ENCODE peak calls at places on chromosomes 12 and 14, in four cellular contexts. One of them, this sample, is unnamed.

GRCh38 chr14:55092326-55092725 is 36.7 kb upstream of the LGALS3 start:
- DNase-seq in upper lobe of left lung: no peak
- DNase-seq in brain microvascular endothelial cell: no peak
- DNase-seq in left ventricle myocardium inferior: no peak
- DNase-seq in this sample: no peak

GRCh38 chr12:116384629-116385485 is 107.4 kb upstream of the MED13L start:
- DNase-seq in upper lobe of left lung: peak; percentile 31
- DNase-seq in brain microvascular endothelial cell: peak; percentile 45
- DNase-seq in left ventricle myocardium inferior: no peak
- DNase-seq in this sample: no peak

GRCh38 chr12:29847246-29847645 is 63.5 kb upstream of the TMTC1 start:
- DNase-seq in upper lobe of left lung: no peak
- DNase-seq in brain microvascular endothelial cell: no peak
- DNase-seq in left ventricle myocardium inferior: no peak
- DNase-seq in this sample: no peak

GRCh38 chr14:103732868-103733626 is 17.4 kb downstream of the ZFYVE21 start:
- DNase-seq in upper lobe of left lung: no peak
- DNase-seq in brain microvascular endothelial cell: no peak
- DNase-seq in left ventricle myocardium inferior: no peak
- DNase-seq in this sample: no peak

GRCh38 chr14:77053046-77053841 is 24.7 kb upstream of the IRF2BPL start:
- DNase-seq in upper lobe of left lung: peak; percentile 85
- DNase-seq in brain microvascular endothelial cell: no peak
- DNase-seq in left ventricle myocardium inferior: peak; percentile 80
- DNase-seq in this sample: no peak

GRCh38 chr14:31206536-31207286 is 882 bp downstream of the HECTD1 start:
- DNase-seq in upper lobe of left lung: peak; percentile 51
- DNase-seq in brain microvascular endothelial cell: peak; percentile 1
- DNase-seq in left ventricle myocardium inferior: peak; percentile 33
- DNase-seq in this sample: no peak

GRCh38 chr14:22039938-22040780 is 366.5 kb upstream of the OR4E1 start:
- DNase-seq in upper lobe of left lung: no peak
- DNase-seq in brain microvascular endothelial cell: no peak
- DNase-seq in left ventricle myocardium inferior: no peak
- DNase-seq in this sample: no peak

GRCh38 chr12:96500686-96501085 is 11.3 kb downstream of the CFAP54 start:
- DNase-seq in upper lobe of left lung: no peak
- DNase-seq in brain microvascular endothelial cell: no peak
- DNase-seq in left ventricle myocardium inferior: no peak
- DNase-seq in this sample: no peak

GRCh38 chr14:28744126-28744525 is 22.5 kb upstream of the FOXG1 start:
- DNase-seq in upper lobe of left lung: no peak
- DNase-seq in brain microvascular endothelial cell: no peak
- DNase-seq in left ventricle myocardium inferior: no peak
- DNase-seq in this sample: no peak

GRCh38 chr14:87306770-87307169 is 686.2 kb downstream of the GALC start:
- DNase-seq in upper lobe of left lung: no peak
- DNase-seq in brain microvascular endothelial cell: no peak
- DNase-seq in left ventricle myocardium inferior: no peak
- DNase-seq in this sample: no peak

GRCh38 chr14:95316826-95317225 is 2.9 kb downstream of the CLMN start:
- DNase-seq in upper lobe of left lung: no peak
- DNase-seq in brain microvascular endothelial cell: no peak
- DNase-seq in left ventricle myocardium inferior: no peak
- DNase-seq in this sample: no peak

GRCh38 chr14:95318870-95319311 is 817 bp downstream of the CLMN start:
- DNase-seq in upper lobe of left lung: no peak
- DNase-seq in brain microvascular endothelial cell: no peak
- DNase-seq in left ventricle myocardium inferior: no peak
- DNase-seq in this sample: no peak

GRCh38 chr14:95318399-95318834 is 1.3 kb downstream of the CLMN start:
- DNase-seq in upper lobe of left lung: no peak
- DNase-seq in brain microvascular endothelial cell: no peak
- DNase-seq in left ventricle myocardium inferior: no peak
- DNase-seq in this sample: no peak

GRCh38 chr14:95319312-95320075 is at the start of gene CLMN:
- DNase-seq in upper lobe of left lung: peak; percentile 26
- DNase-seq in brain microvascular endothelial cell: no peak
- DNase-seq in left ventricle myocardium inferior: peak; percentile 44
- DNase-seq in this sample: no peak

DNA sequence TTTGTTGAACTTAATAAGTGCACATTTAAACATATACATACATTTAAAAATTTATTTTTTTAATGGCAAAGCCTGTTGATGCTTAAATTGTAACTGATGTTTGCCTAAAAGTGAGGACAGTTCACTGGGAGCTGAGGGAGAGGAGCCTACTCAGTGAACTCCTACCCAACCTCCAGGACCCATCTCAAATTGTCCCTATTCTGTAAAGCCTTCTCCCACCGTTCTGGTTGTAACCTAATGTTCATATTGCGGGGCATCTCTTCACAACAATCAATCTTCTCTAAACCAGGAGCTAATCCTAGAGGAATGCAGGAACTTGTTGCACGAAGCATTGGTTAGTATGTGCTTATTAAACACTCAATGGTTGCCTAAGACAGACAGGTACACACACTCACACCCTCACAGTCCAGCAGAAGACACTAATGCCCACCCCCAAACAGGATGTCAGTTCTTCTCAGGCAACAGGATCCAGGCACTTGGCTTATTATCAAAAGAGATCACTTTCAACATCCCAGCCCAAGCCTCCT is 1.8 kb downstream of the CLMN start:
- DNase-seq in upper lobe of left lung: no peak
- DNase-seq in brain microvascular endothelial cell: no peak
- DNase-seq in left ventricle myocardium inferior: no peak
- DNase-seq in this sample: no peak
- H3K4me3 ChIP-seq in upper lobe of left lung: peak overlapping the region; percentile 84
- H3K4me3 ChIP-seq in brain microvascular endothelial cell: no peak overlapping the region
- H3K4me3 ChIP-seq in left ventricle myocardium inferior: peak overlapping the region; percentile 96
- H3K4me3 ChIP-seq in this sample: no peak overlapping the region

GRCh38 chr12:92528586-92528985 is 174.2 kb upstream of the PLEKHG7 start:
- DNase-seq in upper lobe of left lung: no peak
- DNase-seq in brain microvascular endothelial cell: no peak
- DNase-seq in left ventricle myocardium inferior: no peak
- DNase-seq in this sample: no peak
- TF ChIP-seq CTCF in upper lobe of left lung: no peak
- TF ChIP-seq CTCF in brain microvascular endothelial cell: no peak
- TF ChIP-seq CTCF in left ventricle myocardium inferior: no peak
- TF ChIP-seq CTCF in this sample: no peak

DNA sequence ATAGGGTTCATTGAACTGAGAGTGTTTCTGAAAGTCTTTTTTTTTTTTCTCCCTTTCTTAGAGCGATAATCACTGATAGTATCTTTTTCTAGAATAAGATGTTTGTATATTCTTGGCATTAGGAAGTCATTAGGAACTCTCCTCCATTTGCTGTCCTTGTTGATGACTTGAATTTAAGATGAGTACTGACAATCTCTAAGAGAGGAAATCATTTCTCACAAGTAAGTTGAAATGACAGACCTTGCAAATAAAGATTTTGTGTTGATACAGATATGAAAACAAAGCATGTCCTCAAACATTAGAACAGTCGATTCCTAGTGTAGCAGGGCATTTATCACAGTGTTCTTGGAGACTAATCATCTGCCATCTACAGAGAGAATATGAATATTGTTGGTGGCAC is 458.4 kb upstream of the SYT1 start:
- DNase-seq in upper lobe of left lung: no peak
- DNase-seq in brain microvascular endothelial cell: no peak
- DNase-seq in left ventricle myocardium inferior: no peak
- DNase-seq in this sample: no peak
- H3K4me3 ChIP-seq in upper lobe of left lung: no peak overlapping the region
- H3K4me3 ChIP-seq in brain microvascular endothelial cell: no peak overlapping the region
- H3K4me3 ChIP-seq in left ventricle myocardium inferior: no peak overlapping the region
- H3K4me3 ChIP-seq in this sample: no peak overlapping the region

DNA sequence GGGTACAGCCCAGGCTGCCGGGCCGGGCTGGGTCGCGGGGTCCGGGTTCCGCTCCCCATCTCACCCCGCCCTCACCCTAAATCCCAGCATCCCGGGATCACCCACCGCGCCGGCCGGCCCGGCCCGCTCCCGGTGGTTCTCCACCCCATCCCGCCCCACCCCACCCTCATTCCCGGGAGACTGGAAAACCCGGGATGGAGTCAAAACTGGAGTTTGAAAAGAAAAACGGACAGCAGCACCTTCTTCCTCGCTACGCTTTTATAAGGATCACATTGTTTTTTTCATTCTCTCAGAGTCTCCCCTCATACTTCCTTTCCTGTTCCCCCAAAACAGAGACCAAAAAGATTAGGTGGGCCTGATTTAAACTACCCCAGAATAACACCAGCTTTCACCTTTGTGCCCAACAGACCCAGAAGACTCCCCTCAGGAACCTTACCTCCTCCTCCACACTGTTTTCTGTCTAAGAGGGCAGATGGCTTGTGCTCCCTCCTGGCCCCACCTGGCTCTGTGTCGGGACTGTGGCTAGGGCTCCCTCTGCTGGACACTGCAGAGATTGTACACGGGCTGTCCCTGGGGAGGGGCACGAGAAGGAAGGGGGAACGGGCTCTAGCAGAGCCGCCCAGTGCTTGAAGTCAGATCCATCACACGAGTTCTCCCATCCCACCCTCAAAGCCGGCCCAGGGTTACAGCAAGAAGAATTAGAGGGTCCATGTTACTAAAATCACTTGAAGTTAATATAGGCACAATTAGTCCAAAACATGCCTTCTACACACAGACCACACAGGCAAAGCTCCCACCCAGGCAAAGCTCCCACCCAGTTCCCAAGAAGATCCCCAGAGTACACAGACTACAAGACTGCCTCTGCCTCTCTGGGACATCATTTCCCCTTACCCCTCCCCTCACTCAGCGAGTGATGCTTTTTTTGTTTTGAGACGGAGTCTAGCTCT is 3.0 kb downstream of the GLI1 start:
- DNase-seq in upper lobe of left lung: peak; percentile 93
- DNase-seq in brain microvascular endothelial cell: peak; percentile 80
- DNase-seq in left ventricle myocardium inferior: peak; percentile 81
- DNase-seq in this sample: peak; percentile 46
- TF ChIP-seq CTCF in upper lobe of left lung: peak; percentile 92
- TF ChIP-seq CTCF in brain microvascular endothelial cell: peak; percentile 96
- TF ChIP-seq CTCF in left ventricle myocardium inferior: peak; percentile 95
- TF ChIP-seq CTCF in this sample: peak; percentile 99

DNA sequence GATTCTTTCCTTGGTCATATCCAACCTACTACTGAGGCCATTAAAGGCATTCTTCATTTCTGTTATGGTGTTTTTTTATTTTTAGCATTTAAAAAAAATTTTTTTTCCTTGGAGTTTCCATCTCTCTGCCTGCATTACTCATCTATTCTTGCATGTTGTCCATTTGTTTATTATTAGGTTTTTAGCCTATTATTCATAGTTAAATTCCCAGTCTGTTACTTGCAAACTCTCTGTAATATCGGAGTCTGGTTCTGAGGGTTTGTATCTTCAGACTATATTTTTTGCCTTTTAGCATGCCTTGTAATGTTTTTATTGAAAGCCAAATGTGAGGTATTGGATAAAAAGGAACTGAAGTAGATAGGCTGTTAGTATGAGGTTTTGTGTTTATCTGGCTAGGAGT is 284.3 kb downstream of the FUT8 start:
- DNase-seq in upper lobe of left lung: no peak
- DNase-seq in brain microvascular endothelial cell: no peak
- DNase-seq in left ventricle myocardium inferior: no peak
- DNase-seq in this sample: no peak
- H3K4me3 ChIP-seq in upper lobe of left lung: no peak overlapping the region
- H3K4me3 ChIP-seq in brain microvascular endothelial cell: no peak overlapping the region
- H3K4me3 ChIP-seq in left ventricle myocardium inferior: no peak overlapping the region
- H3K4me3 ChIP-seq in this sample: no peak overlapping the region

GRCh38 chr12:131950182-131950913 is 606 bp downstream of the EP400 start:
- DNase-seq in upper lobe of left lung: peak; percentile 27
- DNase-seq in brain microvascular endothelial cell: no peak
- DNase-seq in left ventricle myocardium inferior: peak; percentile 31
- DNase-seq in this sample: no peak

GRCh38 chr12:131948166-131948712 is 1.5 kb upstream of the EP400 start:
- DNase-seq in upper lobe of left lung: no peak
- DNase-seq in brain microvascular endothelial cell: no peak
- DNase-seq in left ventricle myocardium inferior: no peak
- DNase-seq in this sample: no peak

GRCh38 chr12:131947482-131948027 is 2.2 kb upstream of the EP400 start:
- DNase-seq in upper lobe of left lung: no peak
- DNase-seq in brain microvascular endothelial cell: no peak
- DNase-seq in left ventricle myocardium inferior: no peak
- DNase-seq in this sample: no peak

GRCh38 chr12:131946757-131947156 is 3.0 kb upstream of the EP400 start:
- DNase-seq in upper lobe of left lung: no peak
- DNase-seq in brain microvascular endothelial cell: no peak
- DNase-seq in left ventricle myocardium inferior: no peak
- DNase-seq in this sample: no peak

DNA sequence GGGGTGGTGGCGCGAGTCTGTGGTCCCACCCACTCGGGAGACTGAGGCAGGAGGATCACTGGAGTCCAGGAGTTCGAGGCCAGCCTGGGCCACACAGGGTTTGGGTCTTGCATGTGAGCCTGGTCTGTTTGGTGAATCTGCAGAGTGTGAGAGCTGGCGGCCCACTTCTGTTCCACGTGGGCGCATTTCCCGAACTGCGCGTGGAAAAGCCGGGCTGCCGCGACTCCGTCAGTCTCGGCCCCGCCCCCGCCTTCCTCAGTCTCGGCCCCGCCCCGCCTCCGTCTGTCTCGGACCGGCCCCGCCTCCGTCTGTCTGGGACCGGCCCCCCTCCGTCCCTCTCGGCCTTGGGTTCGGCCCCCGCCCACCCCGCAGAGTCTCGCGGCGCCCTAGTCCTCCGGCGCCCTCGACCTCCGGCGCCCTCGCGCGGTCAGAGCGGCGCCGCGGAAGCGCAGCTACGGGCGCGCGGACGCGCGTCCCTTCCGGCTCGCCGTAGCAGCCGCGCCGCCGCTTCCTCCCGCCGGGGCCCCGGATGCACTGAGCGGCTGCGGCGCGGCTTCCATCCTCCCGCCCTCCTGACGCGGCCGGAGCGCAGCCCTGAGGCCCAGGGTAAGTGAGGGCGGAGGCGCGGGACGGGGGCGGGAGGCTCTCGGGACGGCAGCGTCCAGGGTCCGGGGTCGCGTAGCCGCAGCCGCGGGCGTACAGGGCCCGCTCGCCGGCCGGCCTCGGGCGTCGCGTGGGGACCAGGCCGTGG is at the start of gene EP400:
- DNase-seq in upper lobe of left lung: peak; percentile 98
- DNase-seq in brain microvascular endothelial cell: peak; percentile 86
- DNase-seq in left ventricle myocardium inferior: peak; percentile 98
- DNase-seq in this sample: peak; percentile 43
- TF ChIP-seq CTCF in upper lobe of left lung: peak; percentile 74
- TF ChIP-seq CTCF in brain microvascular endothelial cell: no peak
- TF ChIP-seq CTCF in left ventricle myocardium inferior: peak; percentile 61
- TF ChIP-seq CTCF in this sample: no peak

DNA sequence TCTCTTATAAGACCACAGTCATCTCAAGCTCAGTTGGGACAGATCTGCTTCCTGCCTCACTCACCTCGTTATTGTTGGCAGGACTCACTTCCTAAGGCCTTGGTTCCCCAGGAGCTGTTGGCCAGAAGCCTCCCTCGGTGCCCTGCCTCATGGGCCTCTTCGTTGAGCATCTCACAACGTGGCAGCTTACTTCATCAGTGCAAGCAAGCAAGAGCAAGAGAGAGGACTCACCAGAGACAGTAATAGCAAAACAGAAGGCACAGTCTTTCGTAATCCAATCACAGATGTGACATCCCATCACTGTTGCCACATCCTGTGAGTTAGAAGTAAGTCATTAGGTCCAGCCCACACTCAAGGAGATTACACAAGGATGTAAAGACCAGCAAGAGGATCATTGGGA is 5.1 kb upstream of the NUMB start:
- DNase-seq in upper lobe of left lung: peak; percentile 79
- DNase-seq in brain microvascular endothelial cell: peak; percentile 96
- DNase-seq in left ventricle myocardium inferior: no peak
- DNase-seq in this sample: no peak
- H3K4me3 ChIP-seq in upper lobe of left lung: no peak overlapping the region
- H3K4me3 ChIP-seq in brain microvascular endothelial cell: peak overlapping the region; percentile 43
- H3K4me3 ChIP-seq in left ventricle myocardium inferior: peak overlapping the region; percentile 3
- H3K4me3 ChIP-seq in this sample: no peak overlapping the region